ENCODE peak calls at places on chromosome 12, in seven cellular contexts. S is HCT116, T is SK-N-SH, I is K562, L is HepG2, N is GM12878, X is H1. A is an unnamed sample.

GRCh38 chr12:85016423-85016822 is 19.7 kb downstream of the TSPAN19 start:
- DNase-seq in I (no peak), S (peak; percentile 91), X (no peak), L (peak; percentile 23), T (no peak), N (no peak), A (peak; percentile 24)

GRCh38 chr12:92332552-92332951 is 186.9 kb upstream of the BTG1 start:
- DNase-seq in I (no peak), L (no peak), N (no peak), X (no peak), T (no peak), S (no peak), A (no peak)

GRCh38 chr12:130514149-130514551 is 176.5 kb downstream of the PIWIL1 start:
- DNase-seq in N (no peak), X (peak; percentile 67), T (peak; percentile 45), L (no peak), I (no peak), S (no peak), A (no peak)

GRCh38 chr12:86727151-86727550 is 471.0 kb upstream of the MGAT4C start:
- DNase-seq in T (no peak), L (no peak), N (no peak), S (no peak), I (no peak), X (no peak), A (no peak)

GRCh38 chr12:15855646-15856045 is 26.5 kb upstream of the STRAP start:
- DNase-seq in L (no peak), N (no peak), X (no peak), S (no peak), I (no peak), T (no peak), A (no peak)

GRCh38 chr12:124567035-124567672 is at the start of gene NCOR2:
- DNase-seq in S (no peak), I (peak; percentile 45), X (peak; percentile 72), N (no peak), T (peak; percentile 81), L (no peak), A (no peak)

GRCh38 chr12:131929530-131930456 is 717 bp downstream of the PUS1 start:
- DNase-seq in X (no peak), I (peak; percentile 77), N (no peak), L (no peak), S (no peak), T (peak; percentile 73), A (no peak)

GRCh38 chr12:43151406-43152080 is 400.5 kb downstream of the ADAMTS20 start:
- DNase-seq in N (no peak), S (no peak), T (no peak), L (no peak), I (no peak), X (no peak), A (no peak)

GRCh38 chr12:32896438-32897275 is at the start of gene PKP2:
- DNase-seq in L (peak; percentile 80), S (peak; percentile 62), N (no peak), X (peak; percentile 83), I (peak; percentile 75), T (peak; percentile 96), A (no peak)

GRCh38 chr12:22046090-22046967 is at the start of gene CMAS:
- DNase-seq in X (peak; percentile 90), N (peak; percentile 16), S (peak; percentile 19), T (peak; percentile 92), I (peak; percentile 94), L (peak; percentile 36), A (no peak)

GRCh38 chr12:53825246-53826081 is 73.7 kb upstream of the CISTR start:
- DNase-seq in N (no peak), T (no peak), L (peak; percentile 99), I (no peak), S (peak; percentile 83), X (no peak), A (peak; percentile 95)

GRCh38 chr12:121828826-121829225 is 25.0 kb downstream of the SETD1B start:
- DNase-seq in L (no peak), N (no peak), S (no peak), X (no peak), T (no peak), I (no peak), A (no peak)

GRCh38 chr12:52522346-52523011 is 2.3 kb upstream of the KRT5 start:
- DNase-seq in N (no peak), S (peak; percentile 27), I (no peak), X (peak; percentile 27), T (no peak), L (no peak), A (no peak)

GRCh38 chr12:21438643-21439042 is 1.2 kb downstream of the PYROXD1 start:
- DNase-seq in X (no peak), L (no peak), N (no peak), T (no peak), I (peak; percentile 24), S (no peak), A (no peak)

GRCh38 chr12:67111182-67111581 is 158.0 kb upstream of the CAND1 start:
- DNase-seq in L (no peak), I (no peak), T (no peak), N (no peak), S (no peak), X (no peak), A (no peak)

GRCh38 chr12:74535536-74535935 is 2.1 kb upstream of the ATXN7L3B start:
- DNase-seq in S (no peak), X (no peak), N (no peak), T (no peak), I (no peak), L (no peak), A (no peak)

GRCh38 chr12:107159384-107159900 is 66.1 kb upstream of the CRY1 start:
- DNase-seq in S (peak; percentile 3), X (no peak), N (no peak), I (no peak), T (no peak), L (no peak), A (no peak)
- TF ChIP-seq SIN3A in S (no peak), X (no peak), N (no peak), I (no peak), T (no peak), L (no peak), A (no peak)

GRCh38 chr12:106065506-106065905 is 73.2 kb downstream of the NUAK1 start:
- DNase-seq in X (no peak), S (no peak), L (no peak), N (no peak), T (no peak), I (no peak), A (no peak)

GRCh38 chr12:106068296-106068695 is 70.5 kb downstream of the NUAK1 start:
- DNase-seq in T (no peak), S (no peak), X (no peak), I (no peak), L (no peak), N (no peak), A (no peak)

GRCh38 chr12:106066726-106067325 is 71.9 kb downstream of the NUAK1 start:
- DNase-seq in L (no peak), I (no peak), N (no peak), X (peak; percentile 30), S (no peak), T (no peak), A (no peak)

GRCh38 chr12:106066051-106066705 is 72.6 kb downstream of the NUAK1 start:
- DNase-seq in T (no peak), S (no peak), I (no peak), N (no peak), X (no peak), L (no peak), A (no peak)

DNA sequence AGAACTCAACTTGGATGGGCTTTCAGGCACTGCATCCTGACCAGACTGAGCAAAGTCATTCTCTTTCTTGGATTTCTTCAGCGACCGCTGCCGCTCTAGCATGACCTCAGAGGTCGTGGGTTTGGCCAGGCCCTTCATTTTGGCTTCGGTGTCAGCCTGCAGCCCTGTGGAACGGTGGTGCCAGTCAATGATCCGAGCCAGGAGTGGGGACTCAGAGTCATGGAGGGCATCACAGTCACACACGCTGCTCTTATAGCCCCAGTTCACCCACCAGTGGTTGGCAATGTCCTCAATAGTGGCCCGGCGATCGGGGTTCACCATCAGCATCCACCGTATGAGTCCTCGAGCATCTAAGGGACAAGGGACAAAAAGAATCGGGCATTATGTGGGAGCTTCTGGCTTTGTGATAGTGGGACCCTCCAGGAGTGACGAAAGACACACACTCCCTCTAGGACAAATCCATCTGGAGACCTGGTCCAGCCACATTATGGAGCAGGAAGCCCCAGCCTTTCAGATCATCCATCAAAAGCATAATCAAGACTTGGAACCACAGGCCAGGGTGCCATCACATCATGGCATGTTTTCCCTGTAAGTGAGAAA is 71.0 kb downstream of the NUAK1 start:
- DNase-seq in X (peak; percentile 16), S (no peak), N (no peak), I (no peak), L (no peak), T (no peak), A (no peak)
- H3K36me3 ChIP-seq in X (peaks cover 27% of the 10 kb centered on the region), S (no peaks in the 10 kb centered on the region), N (no peaks in the 10 kb centered on the region), I (no peaks in the 10 kb centered on the region), L (peaks cover 2% of the 10 kb centered on the region), T (peaks cover 76% of the 10 kb centered on the region), A (peaks cover 7% of the 10 kb centered on the region)

GRCh38 chr12:104687823-104688573 is 231.2 kb downstream of the CHST11 start:
- DNase-seq in N (no peak), L (no peak), T (no peak), I (no peak), X (no peak), S (no peak), A (no peak)
- TF ChIP-seq POLR2AphosphoS5 in N (no peak), L (no peak), T (no peak), I (no peak), X (no peak), S (no peak), A (no peak)

GRCh38 chr12:14654416-14654815 is 42.0 kb downstream of the GUCY2C start:
- DNase-seq in I (no peak), T (no peak), S (no peak), L (no peak), X (no peak), N (no peak), A (no peak)
- TF ChIP-seq SIN3A in I (no peak), T (no peak), S (no peak), L (no peak), X (no peak), N (no peak), A (no peak)

DNA sequence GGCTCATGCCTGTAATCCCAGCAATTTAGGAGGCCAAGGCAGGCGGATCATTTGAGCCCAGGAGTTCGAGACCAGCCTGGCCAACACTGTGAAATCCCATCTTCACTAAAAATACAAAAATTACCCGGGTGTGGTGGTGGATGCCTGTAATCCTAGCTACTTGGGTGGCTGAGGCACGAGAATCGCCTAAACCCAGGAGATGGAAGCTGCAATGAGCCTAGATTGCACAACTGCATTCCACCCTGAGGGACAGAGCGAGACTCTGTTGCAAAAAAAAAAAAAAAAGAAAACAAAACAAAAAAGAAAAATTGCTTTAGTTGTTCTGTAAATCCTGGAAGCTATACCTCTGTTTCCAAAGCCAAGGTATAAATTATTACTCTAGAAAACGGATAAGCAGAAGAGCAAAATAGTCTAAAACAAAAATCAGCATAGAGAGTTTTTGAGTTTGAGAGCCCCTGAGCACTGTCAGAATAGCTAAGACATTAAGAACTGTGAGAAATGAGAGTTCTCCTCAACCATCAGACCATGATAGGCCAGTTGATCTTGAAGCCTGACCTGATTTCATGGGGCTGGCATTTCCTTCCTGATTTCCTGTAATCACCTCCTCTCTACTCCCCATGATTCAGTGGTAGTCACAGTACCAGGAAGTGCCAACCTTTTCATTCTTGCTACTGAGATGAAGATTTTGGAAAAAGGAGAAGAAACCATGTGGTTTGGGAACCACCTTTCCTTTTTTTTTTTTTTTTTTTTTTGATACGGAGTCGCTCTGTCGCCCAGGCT is 31.7 kb downstream of the ATP2A2 start:
- DNase-seq in S (no peak), X (peak; percentile 14), L (no peak), N (no peak), I (no peak), T (no peak), A (peak; percentile 4)
- H3K36me3 ChIP-seq in S (peaks cover 9% of the 10 kb centered on the region), X (no peaks in the 10 kb centered on the region), L (peaks cover 2% of the 10 kb centered on the region), N (peaks cover 5% of the 10 kb centered on the region), I (peaks cover 72% of the 10 kb centered on the region), T (peaks cover 39% of the 10 kb centered on the region), A (no peaks in the 10 kb centered on the region)